ENCODE peak calls at places on chromosomes 4 and X, in ten cellular contexts. F is NCI-H1417; P is activated CD8-positive, alpha-beta memory T cell treated with anti-CD3 and anti-CD28 coated beads, Interleukin-2, amount 50 U/mL, for 48 hours; O is cardiac muscle cell; H is GM23338; K is AG20443; Z is bronchial epithelial cell; G is GM04504; V is germinal center; S is coronary artery. U is an unnamed sample.

GRCh38 chr4:76867880-76868655 is 29.9 kb downstream of the SOWAHB start:
- DNase-seq in F (peak), P (no peak), O (no peak), H (peak), K (no peak), Z (no peak), G (no peak), V (no peak), S (no peak), U (no peak)

GRCh38 chr4:73705721-73706120 is 34.6 kb upstream of the CXCL8 start:
- DNase-seq in F (no peak), P (no peak), O (no peak), H (no peak), K (no peak), Z (peak), G (no peak), V (no peak), S (no peak), U (no peak)

GRCh38 chr4:3239998-3240920 is 8.7 kb upstream of the MSANTD1 start:
- DNase-seq in F (peak), P (no peak), O (no peak), H (no peak), K (no peak), Z (no peak), G (no peak), V (no peak), S (no peak), U (no peak)

GRCh38 chrX:145213504-145213903 is 33.8 kb upstream of the SPANXN1 start:
- DNase-seq in F (no peak), P (no peak), O (no peak), H (peak), K (no peak), Z (peak), G (no peak), V (no peak), S (no peak), U (no peak)

GRCh38 chr4:125011646-125012045 is 299.1 kb upstream of the ANKRD50 start:
- DNase-seq in F (no peak), P (no peak), O (peak), H (no peak), K (no peak), Z (peak), G (no peak), V (no peak), S (no peak), U (no peak)

GRCh38 chr4:145497199-145498149 is 15.8 kb downstream of the SMAD1 start:
- DNase-seq in F (no peak), P (no peak), O (no peak), H (no peak), K (no peak), Z (no peak), G (no peak), V (no peak), S (no peak), U (no peak)

GRCh38 chr4:22463179-22463578 is 52.7 kb downstream of the ADGRA3 start:
- DNase-seq in F (no peak), P (no peak), O (no peak), H (peak), K (no peak), Z (no peak), G (no peak), V (no peak), S (no peak), U (no peak)

GRCh38 chr4:139247241-139247640 is 32.8 kb downstream of the MGARP start:
- DNase-seq in F (no peak), P (no peak), O (no peak), H (no peak), K (no peak), Z (peak), G (no peak), V (no peak), S (no peak), U (no peak)

U was measured in HuH-7.